ENCODE peak calls at places on chromosomes 1 and 21, in four cellular contexts. One of them, this sample, is unnamed.

GRCh38 chr1:19315378-19316206 is 3.5 kb downstream of the SLC66A1 start:
- DNase-seq in MCF 10A: no peak
- DNase-seq in fibroblast of lung: peak
- DNase-seq in H54: peak
- DNase-seq in this sample: peak

GRCh38 chr1:34113362-34113761 is 51.7 kb downstream of the CSMD2 start:
- DNase-seq in MCF 10A: no peak
- DNase-seq in fibroblast of lung: no peak
- DNase-seq in H54: no peak
- DNase-seq in this sample: no peak

GRCh38 chr1:27004471-27005165 is 8.0 kb downstream of the TENT5B start:
- DNase-seq in MCF 10A: no peak
- DNase-seq in fibroblast of lung: peak
- DNase-seq in H54: no peak
- DNase-seq in this sample: no peak

GRCh38 chr1:162716123-162716522 is 74.4 kb upstream of the HSD17B7 start:
- DNase-seq in MCF 10A: no peak
- DNase-seq in fibroblast of lung: no peak
- DNase-seq in H54: no peak
- DNase-seq in this sample: no peak

GRCh38 chr1:186050360-186050759 is 316.2 kb downstream of the HMCN1 start:
- DNase-seq in MCF 10A: peak
- DNase-seq in fibroblast of lung: peak
- DNase-seq in H54: no peak
- DNase-seq in this sample: no peak

GRCh38 chr21:44552136-44552535 is 831 bp upstream of the KRTAP10-2 start:
- DNase-seq in MCF 10A: no peak
- DNase-seq in fibroblast of lung: no peak
- DNase-seq in H54: no peak
- DNase-seq in this sample: no peak

GRCh38 chr1:31785947-31786290 is 21.8 kb upstream of the ADGRB2 start:
- DNase-seq in MCF 10A: no peak
- DNase-seq in fibroblast of lung: no peak
- DNase-seq in H54: no peak
- DNase-seq in this sample: no peak

GRCh38 chr21:43767980-43768867 is 7.9 kb downstream of the CSTB start:
- DNase-seq in MCF 10A: peak
- DNase-seq in fibroblast of lung: peak
- DNase-seq in H54: peak
- DNase-seq in this sample: no peak

GRCh38 chr1:108077991-108078390 is 113.0 kb upstream of the VAV3 start:
- DNase-seq in MCF 10A: no peak
- DNase-seq in fibroblast of lung: no peak
- DNase-seq in H54: no peak
- DNase-seq in this sample: no peak

GRCh38 chr1:176469450-176469985 is 6.5 kb downstream of the PAPPA2 start:
- DNase-seq in MCF 10A: no peak
- DNase-seq in fibroblast of lung: no peak
- DNase-seq in H54: no peak
- DNase-seq in this sample: no peak

GRCh38 chr21:35226960-35227741 is 178.0 kb upstream of the RUNX1 start:
- DNase-seq in MCF 10A: no peak
- DNase-seq in fibroblast of lung: no peak
- DNase-seq in H54: no peak
- DNase-seq in this sample: peak

GRCh38 chr1:212677573-212677972 is 22.1 kb downstream of the BATF3 start:
- DNase-seq in MCF 10A: no peak
- DNase-seq in fibroblast of lung: no peak
- DNase-seq in H54: no peak
- DNase-seq in this sample: no peak

GRCh38 chr21:38352536-38353219 is 95.9 kb downstream of the KCNJ15 start:
- DNase-seq in MCF 10A: peak
- DNase-seq in fibroblast of lung: peak
- DNase-seq in H54: peak
- DNase-seq in this sample: no peak

GRCh38 chr1:65195495-65196417 is 47.8 kb downstream of the AK4 start:
- DNase-seq in MCF 10A: no peak
- DNase-seq in fibroblast of lung: peak
- DNase-seq in H54: no peak
- DNase-seq in this sample: no peak

GRCh38 chr1:107972367-107972766 is 7.4 kb upstream of the VAV3 start:
- DNase-seq in MCF 10A: no peak
- DNase-seq in fibroblast of lung: no peak
- DNase-seq in H54: no peak
- DNase-seq in this sample: no peak

GRCh38 chr1:225409051-225409450 is 18.8 kb downstream of the LBR start:
- DNase-seq in MCF 10A: no peak
- DNase-seq in fibroblast of lung: no peak
- DNase-seq in H54: no peak
- DNase-seq in this sample: no peak

GRCh38 chr1:17239420-17239819 is 9.5 kb upstream of the PADI3 start:
- DNase-seq in MCF 10A: peak
- DNase-seq in fibroblast of lung: peak
- DNase-seq in H54: peak
- DNase-seq in this sample: peak

GRCh38 chr1:34901919-34902318 is 27.5 kb downstream of the DLGAP3 start:
- DNase-seq in MCF 10A: no peak
- DNase-seq in fibroblast of lung: no peak
- DNase-seq in H54: no peak
- DNase-seq in this sample: no peak

GRCh38 chr1:72284398-72285073 is 2.2 kb upstream of the NEGR1 start:
- DNase-seq in MCF 10A: peak
- DNase-seq in fibroblast of lung: peak
- DNase-seq in H54: peak
- DNase-seq in this sample: no peak

GRCh38 chr1:112318698-112319370 is 77.2 kb upstream of the CTTNBP2NL start:
- DNase-seq in MCF 10A: no peak
- DNase-seq in fibroblast of lung: peak
- DNase-seq in H54: no peak
- DNase-seq in this sample: no peak

GRCh38 chr1:186574951-186575747 is 105.1 kb downstream of the PTGS2 start:
- DNase-seq in MCF 10A: peak
- DNase-seq in fibroblast of lung: no peak
- DNase-seq in H54: no peak
- DNase-seq in this sample: no peak

GRCh38 chr1:61391730-61392129 is 309.4 kb downstream of the NFIA start:
- DNase-seq in MCF 10A: no peak
- DNase-seq in fibroblast of lung: no peak
- DNase-seq in H54: no peak
- DNase-seq in this sample: no peak

GRCh38 chr21:33237446-33237845 is 7.7 kb downstream of the IFNAR2 start:
- DNase-seq in MCF 10A: no peak
- DNase-seq in fibroblast of lung: no peak
- DNase-seq in H54: no peak
- DNase-seq in this sample: no peak

GRCh38 chr1:214473392-214473791 is 78.0 kb downstream of the PTPN14 start:
- DNase-seq in MCF 10A: peak
- DNase-seq in fibroblast of lung: peak
- DNase-seq in H54: no peak
- DNase-seq in this sample: no peak

GRCh38 chr1:116570358-116571214 is at the start of gene CD58:
- DNase-seq in MCF 10A: peak
- DNase-seq in fibroblast of lung: peak
- DNase-seq in H54: peak
- DNase-seq in this sample: no peak

This sample was measured in GM12878.